ENCODE peak calls at places on chromosome 18, in six cellular contexts. H, L, K, I, C and Y are unnamed samples.

GRCh38 chr18:34121157-34121807 is 103.4 kb downstream of the NOL4 start:
- DNase-seq in H (no peak), L (peak; percentile 15), K (peak; percentile 42), I (no peak), C (no peak), Y (no peak)

GRCh38 chr18:35178260-35178659 is 62.6 kb upstream of the ZNF397 start:
- DNase-seq in H (no peak), L (no peak), K (peak; percentile 25), I (peak; percentile 61), C (no peak), Y (no peak)

GRCh38 chr18:50559750-50560680 is at the start of gene MAPK4:
- DNase-seq in H (peak; percentile 42), L (no peak), K (no peak), I (no peak), C (peak; percentile 64), Y (peak; percentile 48)

GRCh38 chr18:36460854-36461253 is 163.3 kb downstream of the FHOD3 start:
- DNase-seq in H (peak; percentile 53), L (peak; percentile 31), K (no peak), I (no peak), C (peak; percentile 61), Y (no peak)

GRCh38 chr18:25066536-25066935 is 285.4 kb downstream of the ZNF521 start:
- DNase-seq in H (no peak), L (no peak), K (peak; percentile 3), I (peak; percentile 3), C (no peak), Y (no peak)

GRCh38 chr18:3526421-3527354 is 76.7 kb downstream of the TGIF1 start:
- DNase-seq in H (no peak), L (peak; percentile 84), K (peak; percentile 5), I (peak; percentile 85), C (no peak), Y (peak; percentile 44)

GRCh38 chr18:13416848-13417247 is 198.3 kb downstream of the LDLRAD4 start:
- DNase-seq in H (no peak), L (no peak), K (no peak), I (no peak), C (no peak), Y (no peak)

GRCh38 chr18:69898241-69898861 is 49.3 kb downstream of the CD226 start:
- DNase-seq in H (no peak), L (no peak), K (no peak), I (no peak), C (no peak), Y (no peak)

GRCh38 chr18:51275712-51276473 is 78.4 kb upstream of the MEX3C start:
- DNase-seq in H (no peak), L (no peak), K (peak; percentile 36), I (peak; percentile 0), C (no peak), Y (no peak)

GRCh38 chr18:66966171-66966570 is 362.3 kb upstream of the CDH19 start:
- DNase-seq in H (no peak), L (no peak), K (no peak), I (no peak), C (no peak), Y (no peak)

GRCh38 chr18:69819460-69819859 is 128.2 kb downstream of the CD226 start:
- DNase-seq in H (no peak), L (no peak), K (no peak), I (no peak), C (no peak), Y (no peak)

GRCh38 chr18:43601432-43601831 is 324.1 kb upstream of the SYT4 start:
- DNase-seq in H (no peak), L (no peak), K (no peak), I (no peak), C (no peak), Y (no peak)

GRCh38 chr18:59485382-59485781 is 126.3 kb upstream of the LMAN1 start:
- DNase-seq in H (no peak), L (no peak), K (no peak), I (no peak), C (no peak), Y (no peak)

GRCh38 chr18:23136326-23137092 is 1.2 kb downstream of the CABLES1 start:
- DNase-seq in H (peak; percentile 41), L (peak; percentile 46), K (peak; percentile 58), I (no peak), C (no peak), Y (peak; percentile 23)
- H3K23ac ChIP-seq in H (no peak overlapping the region), L (no peak overlapping the region), K (no peak overlapping the region), I (peak overlapping the region; percentile 48), C (no peak overlapping the region), Y (peak overlapping the region; percentile 21)

DNA sequence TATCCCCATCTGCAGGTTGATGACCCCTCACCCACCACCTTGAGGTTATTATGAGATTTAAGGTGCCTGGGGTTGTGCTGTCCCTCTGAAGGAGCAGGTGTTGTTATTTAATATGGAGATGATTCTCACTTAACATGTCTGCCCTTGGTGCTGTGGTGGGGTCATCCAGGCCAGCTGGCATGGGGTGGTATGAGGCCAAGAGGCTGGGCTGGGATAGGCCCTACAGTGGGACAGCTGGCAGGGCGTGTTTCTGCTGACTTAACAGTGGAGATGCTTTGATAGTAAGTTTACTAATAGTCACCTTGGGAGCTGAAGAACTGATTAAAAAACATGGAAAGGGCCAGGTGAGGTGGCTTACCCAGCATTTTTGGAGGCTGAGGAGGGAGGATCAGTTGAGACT is 22.4 kb downstream of the SERPINB12 start:
- DNase-seq in H (no peak), L (no peak), K (no peak), I (no peak), C (no peak), Y (no peak)
- H2BK15ac ChIP-seq in H (no peak overlapping the region), L (no peak overlapping the region), K (no peak overlapping the region), I (no peak overlapping the region), C (no peak overlapping the region), Y (no peak overlapping the region)

GRCh38 chr18:54434453-54434852 is 76.7 kb downstream of the C18orf54 start:
- DNase-seq in H (no peak), L (no peak), K (no peak), I (no peak), C (no peak), Y (no peak)

GRCh38 chr18:54444309-54444914 is 86.7 kb downstream of the C18orf54 start:
- DNase-seq in H (peak; percentile 78), L (peak; percentile 77), K (peak; percentile 72), I (peak; percentile 61), C (peak; percentile 81), Y (peak; percentile 71)

GRCh38 chr18:54436501-54436900 is 78.8 kb downstream of the C18orf54 start:
- DNase-seq in H (no peak), L (no peak), K (no peak), I (no peak), C (no peak), Y (no peak)

DNA sequence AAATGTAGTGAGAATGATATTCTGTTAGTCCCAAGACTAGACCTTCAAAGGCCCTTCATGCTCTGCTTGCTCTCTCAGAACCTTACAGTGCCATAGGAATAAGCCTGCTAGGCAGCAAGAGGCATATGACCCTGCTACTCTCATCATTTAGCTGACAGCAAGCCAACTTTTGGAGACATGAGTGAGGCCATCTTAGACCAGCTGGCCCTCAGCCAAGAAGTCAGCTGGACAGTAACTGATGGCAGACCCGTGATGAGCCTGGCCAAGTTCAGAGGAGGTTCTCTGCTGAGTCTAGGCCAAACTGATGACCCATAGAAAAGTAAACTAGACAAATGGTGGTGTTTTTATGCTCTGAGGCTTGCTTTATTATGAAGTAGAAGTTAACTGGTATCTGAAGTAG is 82.6 kb downstream of the C18orf54 start:
- DNase-seq in H (no peak), L (no peak), K (no peak), I (no peak), C (no peak), Y (no peak)
- H3K23ac ChIP-seq in H (no peak overlapping the region), L (no peak overlapping the region), K (no peak overlapping the region), I (no peak overlapping the region), C (no peak overlapping the region), Y (no peak overlapping the region)

GRCh38 chr18:62509779-62510178 is 13.0 kb upstream of the ZCCHC2 start:
- DNase-seq in H (no peak), L (no peak), K (no peak), I (no peak), C (no peak), Y (no peak)

GRCh38 chr18:62512532-62512931 is 10.3 kb upstream of the ZCCHC2 start:
- DNase-seq in H (no peak), L (no peak), K (no peak), I (no peak), C (no peak), Y (no peak)

GRCh38 chr18:62510744-62511143 is 12.1 kb upstream of the ZCCHC2 start:
- DNase-seq in H (no peak), L (peak; percentile 48), K (peak; percentile 78), I (no peak), C (no peak), Y (no peak)

GRCh38 chr18:62514570-62514969 is 8.3 kb upstream of the ZCCHC2 start:
- DNase-seq in H (no peak), L (no peak), K (no peak), I (no peak), C (no peak), Y (no peak)

GRCh38 chr18:62512996-62513395 is 9.8 kb upstream of the ZCCHC2 start:
- DNase-seq in H (no peak), L (no peak), K (no peak), I (no peak), C (no peak), Y (no peak)
- H2BK15ac ChIP-seq in H (no peak overlapping the region), L (no peak overlapping the region), K (no peak overlapping the region), I (no peak overlapping the region), C (no peak overlapping the region), Y (no peak overlapping the region)

GRCh38 chr18:7288544-7288943 is 57.7 kb downstream of the LRRC30 start:
- DNase-seq in H (no peak), L (no peak), K (no peak), I (no peak), C (no peak), Y (no peak)
- H3K23ac ChIP-seq in H (no peak overlapping the region), L (no peak overlapping the region), K (no peak overlapping the region), I (no peak overlapping the region), C (no peak overlapping the region), Y (no peak overlapping the region)

DNA sequence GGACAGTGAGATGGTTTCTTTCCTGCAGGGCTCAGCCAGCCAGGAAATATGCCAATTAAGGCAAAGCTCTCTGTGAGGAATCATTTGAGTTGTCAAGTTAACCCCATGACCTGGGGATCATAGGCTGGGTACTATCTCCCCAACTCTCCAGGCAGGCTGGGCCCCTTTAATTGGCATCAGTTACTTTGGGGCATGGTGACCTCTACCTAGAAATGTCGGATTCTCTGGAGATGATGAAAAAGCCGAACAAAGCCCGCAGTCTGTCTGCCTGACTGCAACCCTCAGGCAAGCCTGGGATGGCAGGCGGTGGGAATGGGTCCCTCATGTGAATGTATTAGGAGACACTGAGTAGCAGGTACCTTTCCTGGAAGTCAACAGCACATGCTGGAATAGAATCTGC is 193.5 kb upstream of the SMAD2 start:
- DNase-seq in H (no peak), L (no peak), K (no peak), I (no peak), C (no peak), Y (no peak)
- H2BK15ac ChIP-seq in H (no peak overlapping the region), L (no peak overlapping the region), K (no peak overlapping the region), I (no peak overlapping the region), C (no peak overlapping the region), Y (no peak overlapping the region)

DNA sequence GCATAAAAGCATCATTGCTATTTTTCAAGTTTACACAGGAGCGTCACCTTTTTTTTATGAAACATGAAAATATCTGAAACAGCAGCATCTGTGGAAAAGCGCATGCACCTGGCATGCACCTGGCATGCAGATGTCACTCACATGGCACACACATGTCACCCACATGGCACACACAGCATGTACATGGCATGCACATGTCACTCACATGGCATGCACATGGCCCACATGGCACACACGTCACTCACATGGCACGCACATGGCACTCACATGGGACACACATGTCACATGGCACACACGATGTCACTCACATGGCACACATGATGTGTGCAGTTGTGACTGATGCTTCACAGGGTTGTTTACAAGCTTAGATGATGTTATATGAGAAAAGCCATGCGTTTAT is 188.0 kb downstream of the ZNF407 start:
- DNase-seq in H (no peak), L (no peak), K (no peak), I (no peak), C (no peak), Y (no peak)
- H3K23ac ChIP-seq in H (peak overlapping the region; percentile 100), L (no peak overlapping the region), K (no peak overlapping the region), I (no peak overlapping the region), C (no peak overlapping the region), Y (peak overlapping the region; percentile 29)